ENCODE peak calls at places on chromosomes 6 and 20, in ten cellular contexts. One of them, this sample, is unnamed.

GRCh38 chr6:112571486-112571885 is 224.4 kb downstream of the RFPL4B start:
- DNase-seq in stimulated activated CD4-positive, alpha-beta T cell treated with anti-CD3 and anti-CD28 coated beads, Interleukin-15, amount 100 ng/mL, for 24 hours: no peak
- DNase-seq in stimulated activated naive CD8-positive, alpha-beta T cell treated with anti-CD3 and anti-CD28 coated beads, Interleukin-15, Interleukin-2, amounts not matched to agents 100 U/mL and 50 U/mL, for 24 hours: no peak
- DNase-seq in NCI-H2107: no peak
- DNase-seq in activated CD4-positive, alpha-beta T cell treated with anti-CD3 and anti-CD28 coated beads, Interleukin-2, amount 50 U/mL, for 48 hours: no peak
- DNase-seq in fibroblast of pulmonary artery: peak; percentile 25
- DNase-seq in bronchial epithelial cell: no peak
- DNase-seq in mucosa of gallbladder: no peak
- DNase-seq in activated naive CD4-positive, alpha-beta T cell: no peak
- DNase-seq in AG09309: no peak
- DNase-seq in this sample: peak; percentile 51

GRCh38 chr6:110509617-110510231 is 33.3 kb upstream of the SLC22A16 start:
- DNase-seq in stimulated activated CD4-positive, alpha-beta T cell treated with anti-CD3 and anti-CD28 coated beads, Interleukin-15, amount 100 ng/mL, for 24 hours: no peak
- DNase-seq in stimulated activated naive CD8-positive, alpha-beta T cell treated with anti-CD3 and anti-CD28 coated beads, Interleukin-15, Interleukin-2, amounts not matched to agents 100 U/mL and 50 U/mL, for 24 hours: no peak
- DNase-seq in NCI-H2107: no peak
- DNase-seq in activated CD4-positive, alpha-beta T cell treated with anti-CD3 and anti-CD28 coated beads, Interleukin-2, amount 50 U/mL, for 48 hours: no peak
- DNase-seq in fibroblast of pulmonary artery: peak; percentile 76
- DNase-seq in bronchial epithelial cell: peak; percentile 89
- DNase-seq in mucosa of gallbladder: peak; percentile 75
- DNase-seq in activated naive CD4-positive, alpha-beta T cell: no peak
- DNase-seq in AG09309: peak; percentile 67
- DNase-seq in this sample: no peak

GRCh38 chr6:147947521-147947920 is 395.1 kb upstream of the SASH1 start:
- DNase-seq in stimulated activated CD4-positive, alpha-beta T cell treated with anti-CD3 and anti-CD28 coated beads, Interleukin-15, amount 100 ng/mL, for 24 hours: no peak
- DNase-seq in stimulated activated naive CD8-positive, alpha-beta T cell treated with anti-CD3 and anti-CD28 coated beads, Interleukin-15, Interleukin-2, amounts not matched to agents 100 U/mL and 50 U/mL, for 24 hours: no peak
- DNase-seq in NCI-H2107: no peak
- DNase-seq in activated CD4-positive, alpha-beta T cell treated with anti-CD3 and anti-CD28 coated beads, Interleukin-2, amount 50 U/mL, for 48 hours: no peak
- DNase-seq in fibroblast of pulmonary artery: peak; percentile 51
- DNase-seq in bronchial epithelial cell: peak; percentile 23
- DNase-seq in mucosa of gallbladder: no peak
- DNase-seq in activated naive CD4-positive, alpha-beta T cell: no peak
- DNase-seq in AG09309: peak; percentile 71
- DNase-seq in this sample: no peak

GRCh38 chr6:167735498-167736201 is 91.1 kb upstream of the AFDN start:
- DNase-seq in stimulated activated CD4-positive, alpha-beta T cell treated with anti-CD3 and anti-CD28 coated beads, Interleukin-15, amount 100 ng/mL, for 24 hours: no peak
- DNase-seq in stimulated activated naive CD8-positive, alpha-beta T cell treated with anti-CD3 and anti-CD28 coated beads, Interleukin-15, Interleukin-2, amounts not matched to agents 100 U/mL and 50 U/mL, for 24 hours: no peak
- DNase-seq in NCI-H2107: no peak
- DNase-seq in activated CD4-positive, alpha-beta T cell treated with anti-CD3 and anti-CD28 coated beads, Interleukin-2, amount 50 U/mL, for 48 hours: no peak
- DNase-seq in fibroblast of pulmonary artery: peak; percentile 18
- DNase-seq in bronchial epithelial cell: no peak
- DNase-seq in mucosa of gallbladder: no peak
- DNase-seq in activated naive CD4-positive, alpha-beta T cell: no peak
- DNase-seq in AG09309: no peak
- DNase-seq in this sample: no peak

GRCh38 chr20:58420798-58421496 is 31.9 kb downstream of the VAPB start:
- DNase-seq in stimulated activated CD4-positive, alpha-beta T cell treated with anti-CD3 and anti-CD28 coated beads, Interleukin-15, amount 100 ng/mL, for 24 hours: no peak
- DNase-seq in stimulated activated naive CD8-positive, alpha-beta T cell treated with anti-CD3 and anti-CD28 coated beads, Interleukin-15, Interleukin-2, amounts not matched to agents 100 U/mL and 50 U/mL, for 24 hours: no peak
- DNase-seq in NCI-H2107: no peak
- DNase-seq in activated CD4-positive, alpha-beta T cell treated with anti-CD3 and anti-CD28 coated beads, Interleukin-2, amount 50 U/mL, for 48 hours: no peak
- DNase-seq in fibroblast of pulmonary artery: peak; percentile 69
- DNase-seq in bronchial epithelial cell: peak; percentile 83
- DNase-seq in mucosa of gallbladder: no peak
- DNase-seq in activated naive CD4-positive, alpha-beta T cell: no peak
- DNase-seq in AG09309: peak; percentile 14
- DNase-seq in this sample: no peak

GRCh38 chr20:10856237-10856636 is 182.4 kb upstream of the JAG1 start:
- DNase-seq in stimulated activated CD4-positive, alpha-beta T cell treated with anti-CD3 and anti-CD28 coated beads, Interleukin-15, amount 100 ng/mL, for 24 hours: no peak
- DNase-seq in stimulated activated naive CD8-positive, alpha-beta T cell treated with anti-CD3 and anti-CD28 coated beads, Interleukin-15, Interleukin-2, amounts not matched to agents 100 U/mL and 50 U/mL, for 24 hours: no peak
- DNase-seq in NCI-H2107: no peak
- DNase-seq in activated CD4-positive, alpha-beta T cell treated with anti-CD3 and anti-CD28 coated beads, Interleukin-2, amount 50 U/mL, for 48 hours: no peak
- DNase-seq in fibroblast of pulmonary artery: peak; percentile 67
- DNase-seq in bronchial epithelial cell: no peak
- DNase-seq in mucosa of gallbladder: peak; percentile 58
- DNase-seq in activated naive CD4-positive, alpha-beta T cell: no peak
- DNase-seq in AG09309: no peak
- DNase-seq in this sample: no peak

GRCh38 chr20:16580127-16580526 is 6.9 kb upstream of the KIF16B start:
- DNase-seq in stimulated activated CD4-positive, alpha-beta T cell treated with anti-CD3 and anti-CD28 coated beads, Interleukin-15, amount 100 ng/mL, for 24 hours: no peak
- DNase-seq in stimulated activated naive CD8-positive, alpha-beta T cell treated with anti-CD3 and anti-CD28 coated beads, Interleukin-15, Interleukin-2, amounts not matched to agents 100 U/mL and 50 U/mL, for 24 hours: no peak
- DNase-seq in NCI-H2107: no peak
- DNase-seq in activated CD4-positive, alpha-beta T cell treated with anti-CD3 and anti-CD28 coated beads, Interleukin-2, amount 50 U/mL, for 48 hours: no peak
- DNase-seq in fibroblast of pulmonary artery: peak; percentile 86
- DNase-seq in bronchial epithelial cell: peak; percentile 89
- DNase-seq in mucosa of gallbladder: no peak
- DNase-seq in activated naive CD4-positive, alpha-beta T cell: no peak
- DNase-seq in AG09309: peak; percentile 69
- DNase-seq in this sample: no peak

GRCh38 chr6:127096167-127096566 is 22.3 kb upstream of the RSPO3 start:
- DNase-seq in stimulated activated CD4-positive, alpha-beta T cell treated with anti-CD3 and anti-CD28 coated beads, Interleukin-15, amount 100 ng/mL, for 24 hours: no peak
- DNase-seq in stimulated activated naive CD8-positive, alpha-beta T cell treated with anti-CD3 and anti-CD28 coated beads, Interleukin-15, Interleukin-2, amounts not matched to agents 100 U/mL and 50 U/mL, for 24 hours: no peak
- DNase-seq in NCI-H2107: no peak
- DNase-seq in activated CD4-positive, alpha-beta T cell treated with anti-CD3 and anti-CD28 coated beads, Interleukin-2, amount 50 U/mL, for 48 hours: no peak
- DNase-seq in fibroblast of pulmonary artery: no peak
- DNase-seq in bronchial epithelial cell: no peak
- DNase-seq in mucosa of gallbladder: no peak
- DNase-seq in activated naive CD4-positive, alpha-beta T cell: no peak
- DNase-seq in AG09309: no peak
- DNase-seq in this sample: no peak

GRCh38 chr6:125154184-125155135 is 887 bp downstream of the TPD52L1 start:
- DNase-seq in stimulated activated CD4-positive, alpha-beta T cell treated with anti-CD3 and anti-CD28 coated beads, Interleukin-15, amount 100 ng/mL, for 24 hours: peak; percentile 48
- DNase-seq in stimulated activated naive CD8-positive, alpha-beta T cell treated with anti-CD3 and anti-CD28 coated beads, Interleukin-15, Interleukin-2, amounts not matched to agents 100 U/mL and 50 U/mL, for 24 hours: peak; percentile 12
- DNase-seq in NCI-H2107: no peak
- DNase-seq in activated CD4-positive, alpha-beta T cell treated with anti-CD3 and anti-CD28 coated beads, Interleukin-2, amount 50 U/mL, for 48 hours: peak; percentile 22
- DNase-seq in fibroblast of pulmonary artery: no peak
- DNase-seq in bronchial epithelial cell: peak; percentile 60
- DNase-seq in mucosa of gallbladder: peak; percentile 42
- DNase-seq in activated naive CD4-positive, alpha-beta T cell: no peak
- DNase-seq in AG09309: no peak
- DNase-seq in this sample: no peak

GRCh38 chr6:43973351-43973750 is 153.9 kb downstream of the MRPL14 start:
- DNase-seq in stimulated activated CD4-positive, alpha-beta T cell treated with anti-CD3 and anti-CD28 coated beads, Interleukin-15, amount 100 ng/mL, for 24 hours: no peak
- DNase-seq in stimulated activated naive CD8-positive, alpha-beta T cell treated with anti-CD3 and anti-CD28 coated beads, Interleukin-15, Interleukin-2, amounts not matched to agents 100 U/mL and 50 U/mL, for 24 hours: no peak
- DNase-seq in NCI-H2107: no peak
- DNase-seq in activated CD4-positive, alpha-beta T cell treated with anti-CD3 and anti-CD28 coated beads, Interleukin-2, amount 50 U/mL, for 48 hours: no peak
- DNase-seq in fibroblast of pulmonary artery: no peak
- DNase-seq in bronchial epithelial cell: peak; percentile 48
- DNase-seq in mucosa of gallbladder: peak; percentile 71
- DNase-seq in activated naive CD4-positive, alpha-beta T cell: no peak
- DNase-seq in AG09309: no peak
- DNase-seq in this sample: no peak